ENCODE peak calls at places on chromosomes 5 and 9, in nine cellular contexts. Q is pancreas, F is gastrocnemius medialis, H is AG04450, Y is SK-N-SH, X is adrenal gland, B is stomach, D is OCI-LY7, J is heart left ventricle. L is an unnamed sample.

GRCh38 chr9:37656936-37657335 is 6.2 kb downstream of the FRMPD1 start:
- DNase-seq in Q (no peak), F (no peak), H (no peak), Y (no peak), X (no peak), B (no peak), D (no peak), J (no peak), L (no peak)

GRCh38 chr5:130706696-130707095 is 458.4 kb downstream of the HINT1 start:
- DNase-seq in Q (no peak), F (no peak), H (no peak), Y (no peak), X (no peak), B (no peak), D (no peak), J (no peak), L (no peak)

GRCh38 chr5:137896560-137896959 is 7.3 kb downstream of the PKD2L2 start:
- DNase-seq in Q (no peak), F (no peak), H (no peak), Y (no peak), X (no peak), B (no peak), D (no peak), J (no peak), L (no peak)

GRCh38 chr9:130718576-130718975 is 25.0 kb downstream of the EXOSC2 start:
- DNase-seq in Q (no peak), F (no peak), H (no peak), Y (no peak), X (no peak), B (no peak), D (no peak), J (no peak), L (no peak)

GRCh38 chr9:101738566-101739183 is at the start of gene GRIN3A:
- DNase-seq in Q (peak), F (no peak), H (no peak), Y (peak), X (no peak), B (no peak), D (no peak), J (peak), L (no peak)

GRCh38 chr5:31963358-31963757 is 210.8 kb downstream of the GOLPH3 start:
- DNase-seq in Q (no peak), F (peak), H (no peak), Y (no peak), X (peak), B (no peak), D (no peak), J (no peak), L (no peak)

GRCh38 chr5:110354896-110355295 is 371.6 kb downstream of the TMEM232 start:
- DNase-seq in Q (no peak), F (peak), H (no peak), Y (no peak), X (no peak), B (no peak), D (no peak), J (no peak), L (no peak)

GRCh38 chr9:107833295-107833694 is 343.7 kb upstream of the KLF4 start:
- DNase-seq in Q (no peak), F (no peak), H (no peak), Y (no peak), X (no peak), B (no peak), D (no peak), J (no peak), L (no peak)

GRCh38 chr5:89343666-89344065 is 460.7 kb upstream of the MEF2C start:
- DNase-seq in Q (no peak), F (no peak), H (no peak), Y (no peak), X (no peak), B (no peak), D (no peak), J (no peak), L (no peak)

GRCh38 chr5:891117-891836 is 1.3 kb downstream of the BRD9 start:
- DNase-seq in Q (no peak), F (no peak), H (no peak), Y (peak), X (no peak), B (no peak), D (no peak), J (no peak), L (no peak)

GRCh38 chr5:72160299-72160698 is 53.0 kb downstream of the MAP1B start:
- DNase-seq in Q (no peak), F (no peak), H (peak), Y (no peak), X (no peak), B (no peak), D (no peak), J (no peak), L (no peak)

GRCh38 chr9:13027834-13028233 is 251.7 kb downstream of the MPDZ start:
- DNase-seq in Q (no peak), F (no peak), H (no peak), Y (no peak), X (no peak), B (no peak), D (no peak), J (no peak), L (no peak)

GRCh38 chr9:119639287-119639955 is 270.2 kb upstream of the BRINP1 start:
- DNase-seq in Q (no peak), F (no peak), H (no peak), Y (peak), X (peak), B (no peak), D (no peak), J (no peak), L (no peak)

GRCh38 chr9:117074782-117075510 is 339.9 kb downstream of the ASTN2 start:
- DNase-seq in Q (no peak), F (no peak), H (no peak), Y (peak), X (no peak), B (no peak), D (no peak), J (no peak), L (no peak)

GRCh38 chr5:88190106-88190834 is 78.4 kb downstream of the TMEM161B start:
- DNase-seq in Q (no peak), F (no peak), H (no peak), Y (no peak), X (no peak), B (no peak), D (no peak), J (no peak), L (peak)

GRCh38 chr5:34686762-34687268 is 30.7 kb downstream of the RAI14 start:
- DNase-seq in Q (no peak), F (no peak), H (peak), Y (no peak), X (peak), B (peak), D (no peak), J (peak), L (peak)
- H3K27ac ChIP-seq in Q (peak), F (no peak), H (peak), Y (peak), X (no peak), B (peak), D (no peak), J (peak), L (peak)

DNA sequence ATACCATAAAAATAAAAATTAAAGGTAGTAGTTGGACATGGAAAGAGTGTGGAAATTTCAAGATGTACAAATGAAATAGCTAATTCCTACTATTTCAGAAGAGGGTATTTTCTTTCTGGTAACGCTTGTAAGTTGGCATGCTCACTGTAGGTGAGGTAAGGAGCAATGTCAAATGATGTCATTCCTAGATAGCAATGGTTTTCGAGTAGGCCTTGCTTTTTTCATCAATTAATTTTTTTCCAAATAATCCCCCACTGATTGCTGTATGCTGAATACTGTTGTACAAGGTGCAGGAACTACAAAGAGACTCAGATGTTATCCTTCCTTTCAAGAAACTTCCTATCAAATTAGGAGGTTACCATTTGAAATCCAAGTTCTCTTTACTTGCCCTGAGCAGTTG is 928 bp upstream of the SELENOP start:
- DNase-seq in Q (no peak), F (no peak), H (no peak), Y (no peak), X (no peak), B (no peak), D (no peak), J (no peak), L (no peak)
- H3K27ac ChIP-seq in Q (no peak), F (peak), H (no peak), Y (no peak), X (no peak), B (peak), D (no peak), J (peak), L (no peak)

GRCh38 chr9:16705121-16705604 is 165.3 kb downstream of the BNC2 start:
- DNase-seq in Q (peak), F (peak), H (peak), Y (peak), X (peak), B (peak), D (no peak), J (peak), L (no peak)
- H3K27ac ChIP-seq in Q (peak), F (peak), H (peak), Y (peak), X (peak), B (peak), D (no peak), J (peak), L (peak)

GRCh38 chr5:167096816-167097215 is 1194.6 kb upstream of the WWC1 start:
- DNase-seq in Q (no peak), F (no peak), H (no peak), Y (no peak), X (no peak), B (no peak), D (no peak), J (no peak), L (no peak)
- H3K27ac ChIP-seq in Q (no peak), F (no peak), H (no peak), Y (no peak), X (no peak), B (no peak), D (no peak), J (no peak), L (no peak)

DNA sequence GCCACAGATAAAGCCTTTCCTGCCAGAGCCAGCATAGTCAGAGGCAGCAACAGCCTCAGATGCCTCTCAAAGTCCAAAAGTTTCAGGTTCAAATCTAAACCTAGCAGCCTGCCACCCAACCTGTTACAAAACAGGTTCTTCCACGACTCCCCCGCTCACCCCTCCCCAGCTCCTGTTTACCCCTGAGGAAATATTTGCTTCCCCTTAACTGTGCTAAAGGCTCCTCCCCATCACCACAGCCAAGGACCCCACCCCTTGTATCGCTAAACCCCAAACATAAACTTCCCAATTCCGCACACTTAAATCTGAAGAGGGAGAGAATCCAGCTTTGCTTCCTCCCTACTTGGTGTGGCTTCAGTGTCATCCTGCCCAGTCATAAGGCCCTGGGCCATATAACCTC is 15.4 kb upstream of the VDAC1 start:
- DNase-seq in Q (peak), F (no peak), H (no peak), Y (no peak), X (no peak), B (peak), D (no peak), J (no peak), L (no peak)
- H3K27ac ChIP-seq in Q (no peak), F (no peak), H (no peak), Y (no peak), X (no peak), B (peak), D (no peak), J (no peak), L (peak)

GRCh38 chr9:114001794-114002261 is 76.3 kb downstream of the AMBP start:
- DNase-seq in Q (no peak), F (no peak), H (no peak), Y (no peak), X (no peak), B (peak), D (no peak), J (no peak), L (no peak)

GRCh38 chr9:114002271-114002985 is 75.7 kb downstream of the AMBP start:
- DNase-seq in Q (no peak), F (no peak), H (no peak), Y (no peak), X (no peak), B (peak), D (no peak), J (no peak), L (no peak)

GRCh38 chr9:114004221-114004716 is 73.8 kb downstream of the AMBP start:
- DNase-seq in Q (no peak), F (peak), H (no peak), Y (no peak), X (peak), B (peak), D (no peak), J (peak), L (no peak)

GRCh38 chr9:114003756-114004155 is 74.3 kb downstream of the AMBP start:
- DNase-seq in Q (no peak), F (no peak), H (no peak), Y (no peak), X (no peak), B (peak), D (no peak), J (no peak), L (no peak)

DNA sequence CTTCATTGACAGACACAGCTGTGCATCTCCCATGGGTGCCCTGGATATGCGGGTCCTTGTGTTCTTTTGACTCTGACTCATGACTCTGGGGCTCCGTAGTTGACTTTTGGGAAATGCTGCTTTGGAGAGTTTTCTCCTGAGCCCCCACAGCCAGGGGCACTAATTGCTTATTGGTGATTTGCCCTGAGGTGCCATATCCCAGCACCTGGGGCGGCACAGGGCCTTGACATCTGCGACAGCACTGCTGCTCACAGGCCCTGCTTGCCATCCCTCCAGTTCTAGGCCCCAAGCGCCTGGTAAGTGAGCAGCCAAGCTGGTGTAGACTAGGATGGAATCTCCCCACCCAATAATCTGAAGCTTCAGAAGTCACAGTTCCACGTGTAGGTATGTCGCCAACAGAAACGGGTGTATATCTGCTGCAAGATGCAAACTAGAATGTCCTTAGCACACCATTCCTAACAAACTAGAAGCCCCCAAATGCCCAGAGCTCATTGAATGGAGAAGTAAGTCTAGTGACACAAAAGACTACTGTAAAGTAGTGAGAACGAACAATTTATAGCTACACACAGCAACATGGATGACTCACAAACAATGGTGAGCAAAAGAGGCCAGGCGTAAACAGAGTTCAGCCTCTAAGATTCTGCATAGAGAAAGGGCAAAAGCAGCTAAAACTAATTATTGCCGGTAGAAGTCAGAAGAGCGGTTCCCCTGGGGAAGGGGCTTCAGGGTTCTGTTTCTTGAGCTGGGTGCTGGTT is 74.9 kb downstream of the AMBP start:
- DNase-seq in Q (no peak), F (peak), H (no peak), Y (no peak), X (no peak), B (peak), D (no peak), J (no peak), L (no peak)
- H3K27ac ChIP-seq in Q (no peak), F (peak), H (no peak), Y (no peak), X (no peak), B (peak), D (no peak), J (peak), L (no peak)

GRCh38 chr5:59789894-59790293 is 103.6 kb downstream of the PDE4D start:
- DNase-seq in Q (no peak), F (no peak), H (no peak), Y (no peak), X (no peak), B (no peak), D (no peak), J (no peak), L (no peak)

GRCh38 chr5:59789197-59789596 is 104.3 kb downstream of the PDE4D start:
- DNase-seq in Q (no peak), F (no peak), H (no peak), Y (no peak), X (no peak), B (no peak), D (no peak), J (no peak), L (no peak)

GRCh38 chr5:59786271-59786805 is 107.2 kb downstream of the PDE4D start:
- DNase-seq in Q (no peak), F (no peak), H (no peak), Y (peak), X (no peak), B (no peak), D (no peak), J (no peak), L (peak)

GRCh38 chr5:59783264-59783663 is 110.3 kb downstream of the PDE4D start:
- DNase-seq in Q (no peak), F (no peak), H (no peak), Y (no peak), X (no peak), B (no peak), D (no peak), J (no peak), L (no peak)

DNA sequence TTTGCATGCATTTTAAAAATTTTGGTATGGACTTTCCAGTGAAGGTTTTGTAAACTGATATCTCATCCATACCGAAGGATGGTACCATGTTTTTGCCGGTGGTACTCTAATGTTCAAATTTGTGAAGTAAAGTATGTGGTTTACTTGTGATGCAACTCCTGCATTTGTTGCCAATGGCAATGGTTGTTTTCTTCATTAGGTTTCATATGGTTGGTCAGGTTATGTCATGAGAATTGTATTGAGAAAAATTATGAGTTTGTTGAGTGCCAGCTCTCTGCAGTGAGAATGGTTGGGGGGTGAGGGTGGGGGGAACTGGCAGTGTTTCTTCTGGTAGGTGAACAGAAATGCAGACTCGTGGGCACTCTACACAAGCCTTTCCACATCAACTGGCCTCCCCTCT is 107.8 kb downstream of the PDE4D start:
- DNase-seq in Q (no peak), F (no peak), H (no peak), Y (no peak), X (no peak), B (no peak), D (no peak), J (no peak), L (no peak)
- H3K27ac ChIP-seq in Q (no peak), F (no peak), H (no peak), Y (peak), X (no peak), B (no peak), D (no peak), J (no peak), L (peak)

GRCh38 chr9:109320734-109321448 is at the start of gene EPB41L4B:
- DNase-seq in Q (peak), F (peak), H (no peak), Y (peak), X (peak), B (peak), D (peak), J (peak), L (no peak)
- H3K27ac ChIP-seq in Q (peak), F (no peak), H (no peak), Y (no peak), X (no peak), B (peak), D (no peak), J (no peak), L (peak)

GRCh38 chr5:19900269-19900668 is 87.7 kb downstream of the CDH18 start:
- DNase-seq in Q (no peak), F (no peak), H (no peak), Y (no peak), X (no peak), B (no peak), D (no peak), J (no peak), L (no peak)

GRCh38 chr5:19902316-19902934 is 85.6 kb downstream of the CDH18 start:
- DNase-seq in Q (no peak), F (no peak), H (no peak), Y (no peak), X (no peak), B (no peak), D (no peak), J (no peak), L (no peak)

DNA sequence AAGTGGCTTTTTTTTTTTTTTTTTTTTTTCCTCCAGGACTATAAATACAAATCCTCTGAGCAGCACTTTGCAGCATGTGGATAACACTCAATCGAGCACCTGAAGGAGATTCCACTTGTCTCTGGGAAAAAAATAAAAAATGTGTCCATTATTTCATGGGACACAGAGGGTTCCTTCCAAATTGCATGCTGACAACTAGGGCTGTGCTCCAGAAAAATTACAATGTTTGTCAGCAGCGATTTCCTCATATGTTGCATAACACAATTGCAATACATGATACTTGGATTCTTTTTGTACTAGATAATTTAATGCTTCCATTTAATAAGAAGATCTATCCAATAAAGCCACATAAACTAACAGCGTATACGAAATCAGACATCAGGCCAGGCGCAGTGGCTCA is 84.4 kb downstream of the CDH18 start:
- DNase-seq in Q (no peak), F (no peak), H (no peak), Y (no peak), X (no peak), B (no peak), D (no peak), J (no peak), L (no peak)
- H3K27ac ChIP-seq in Q (no peak), F (no peak), H (no peak), Y (no peak), X (no peak), B (no peak), D (no peak), J (no peak), L (no peak)

L was measured in epithelial cell of prostate.